ENCODE peak calls at places on chromosomes 11 and 22, in five cellular contexts. A is NCI-H510A treated with DMSO at 0.1 percent for 48 hours, Q is HFFc6, S is H4, W is left lung. N is an unnamed sample.

GRCh38 chr11:124769804-124770774 is 8.0 kb upstream of the ESAM start:
- DNase-seq in A (no peak), Q (peak), S (peak), W (no peak), N (no peak)

GRCh38 chr11:7332451-7332850 is 80.7 kb downstream of the SYT9 start:
- DNase-seq in A (no peak), Q (no peak), S (no peak), W (no peak), N (no peak)

GRCh38 chr11:127600674-127601073 is 600.1 kb upstream of the KIRREL3 start:
- DNase-seq in A (no peak), Q (no peak), S (no peak), W (no peak), N (no peak)

GRCh38 chr11:47626234-47626633 is 16.1 kb downstream of the MTCH2 start:
- DNase-seq in A (no peak), Q (no peak), S (no peak), W (no peak), N (no peak)

GRCh38 chr22:37105990-37106389 is 3.5 kb downstream of the TMPRSS6 start:
- DNase-seq in A (no peak), Q (no peak), S (no peak), W (no peak), N (no peak)

GRCh38 chr11:63761173-63761572 is 7.4 kb downstream of the ZFTA start:
- DNase-seq in A (no peak), Q (no peak), S (no peak), W (no peak), N (no peak)

GRCh38 chr22:31490496-31490925 is 869 bp upstream of the EIF4ENIF1 start:
- DNase-seq in A (peak), Q (peak), S (peak), W (peak), N (peak)

GRCh38 chr11:133928628-133929059 is 28.1 kb downstream of the IGSF9B start:
- DNase-seq in A (peak), Q (no peak), S (peak), W (no peak), N (no peak)

GRCh38 chr22:25689631-25690030 is 52.4 kb upstream of the MYO18B start:
- DNase-seq in A (no peak), Q (no peak), S (no peak), W (no peak), N (no peak)

GRCh38 chr22:21686634-21687393 is 21.0 kb downstream of the PPIL2 start:
- DNase-seq in A (no peak), Q (no peak), S (no peak), W (no peak), N (no peak)

GRCh38 chr11:95917188-95918036 is 6.5 kb downstream of the MTMR2 start:
- DNase-seq in A (peak), Q (no peak), S (no peak), W (no peak), N (no peak)

GRCh38 chr11:77062924-77063323 is 3.8 kb upstream of the CAPN5 start:
- DNase-seq in A (no peak), Q (no peak), S (no peak), W (no peak), N (no peak)

N was measured in lower lobe of right lung.